ENCODE peak calls at places on chromosomes 13 and 19, in six cellular contexts. J, K, Z, A, N and V are unnamed samples.

GRCh38 chr13:40668335-40668734 is 1.9 kb upstream of the FOXO1 start:
- DNase-seq in J (no peak), K (peak; percentile 67), Z (no peak), A (peak; percentile 81), N (peak; percentile 61), V (peak; percentile 15)

GRCh38 chr13:30346159-30346788 is 38.9 kb upstream of the KATNAL1 start:
- DNase-seq in J (no peak), K (no peak), Z (peak; percentile 54), A (no peak), N (peak; percentile 72), V (peak; percentile 73)

GRCh38 chr13:99012539-99012938 is 34.7 kb upstream of the DOCK9 start:
- DNase-seq in J (no peak), K (no peak), Z (no peak), A (no peak), N (no peak), V (no peak)

GRCh38 chr19:15248648-15249559 is 16.7 kb upstream of the EPHX3 start:
- DNase-seq in J (no peak), K (peak; percentile 94), Z (peak; percentile 71), A (peak; percentile 88), N (no peak), V (no peak)

GRCh38 chr19:40270362-40271089 is 14.6 kb downstream of the AKT2 start:
- DNase-seq in J (peak; percentile 25), K (no peak), Z (no peak), A (no peak), N (no peak), V (no peak)

GRCh38 chr13:45936621-45937020 is 85.1 kb upstream of the SIAH3 start:
- DNase-seq in J (no peak), K (no peak), Z (no peak), A (no peak), N (no peak), V (no peak)

GRCh38 chr13:101383595-101383994 is 32.7 kb downstream of the NALCN start:
- DNase-seq in J (no peak), K (no peak), Z (no peak), A (no peak), N (no peak), V (no peak)

GRCh38 chr13:40152145-40152544 is 496.7 kb downstream of the COG6 start:
- DNase-seq in J (no peak), K (peak; percentile 43), Z (no peak), A (no peak), N (no peak), V (no peak)

GRCh38 chr13:65260938-65261880 is 1968.9 kb downstream of the PCDH9 start:
- DNase-seq in J (no peak), K (no peak), Z (no peak), A (no peak), N (no peak), V (no peak)

GRCh38 chr19:6739390-6739883 is at the start of gene TRIP10:
- DNase-seq in J (peak; percentile 93), K (peak; percentile 87), Z (peak; percentile 93), A (peak; percentile 91), N (peak; percentile 78), V (peak; percentile 73)

GRCh38 chr13:97174638-97175037 is 47.5 kb upstream of the MBNL2 start:
- DNase-seq in J (no peak), K (no peak), Z (no peak), A (no peak), N (no peak), V (no peak)

GRCh38 chr19:5291588-5292193 is 48.9 kb downstream of the PTPRS start:
- DNase-seq in J (no peak), K (no peak), Z (no peak), A (no peak), N (no peak), V (no peak)

GRCh38 chr19:10538204-10538603 is 5.5 kb upstream of the ATG4D start:
- DNase-seq in J (no peak), K (no peak), Z (no peak), A (no peak), N (no peak), V (no peak)

GRCh38 chr13:71799320-71799719 is 67.7 kb downstream of the DACH1 start:
- DNase-seq in J (no peak), K (no peak), Z (no peak), A (no peak), N (no peak), V (no peak)

GRCh38 chr19:5903502-5904301 is at the start of gene NDUFA11:
- DNase-seq in J (peak; percentile 99), K (peak; percentile 100), Z (peak; percentile 98), A (peak; percentile 100), N (peak; percentile 98), V (peak; percentile 96)

GRCh38 chr13:91747164-91747563 is 348.7 kb downstream of the GPC5 start:
- DNase-seq in J (no peak), K (no peak), Z (no peak), A (no peak), N (no peak), V (no peak)

GRCh38 chr13:83498486-83499190 is 383.6 kb downstream of the SLITRK1 start:
- DNase-seq in J (no peak), K (no peak), Z (no peak), A (no peak), N (no peak), V (no peak)

GRCh38 chr19:13979224-13979623 is 26.9 kb downstream of the RFX1 start:
- DNase-seq in J (no peak), K (no peak), Z (no peak), A (no peak), N (no peak), V (no peak)

GRCh38 chr19:13978306-13978705 is 26.0 kb downstream of the DCAF15 start:
- DNase-seq in J (peak; percentile 77), K (peak; percentile 89), Z (peak; percentile 82), A (peak; percentile 89), N (no peak), V (no peak)

GRCh38 chr19:13977803-13978202 is 25.5 kb downstream of the DCAF15 start:
- DNase-seq in J (no peak), K (no peak), Z (no peak), A (no peak), N (no peak), V (no peak)

GRCh38 chr19:13979686-13980085 is 26.4 kb downstream of the RFX1 start:
- DNase-seq in J (no peak), K (no peak), Z (no peak), A (no peak), N (no peak), V (no peak)

GRCh38 chr19:13978721-13979191 is 26.4 kb downstream of the DCAF15 start:
- DNase-seq in J (no peak), K (no peak), Z (no peak), A (no peak), N (peak; percentile 43), V (no peak)
- H3K4me1 ChIP-seq in J (no peaks in the 10 kb centered on the region), K (peaks cover 30% of the 10 kb centered on the region), Z (peaks cover 7% of the 10 kb centered on the region), A (no peaks in the 10 kb centered on the region), N (peaks cover 38% of the 10 kb centered on the region), V (no peaks in the 10 kb centered on the region)

DNA sequence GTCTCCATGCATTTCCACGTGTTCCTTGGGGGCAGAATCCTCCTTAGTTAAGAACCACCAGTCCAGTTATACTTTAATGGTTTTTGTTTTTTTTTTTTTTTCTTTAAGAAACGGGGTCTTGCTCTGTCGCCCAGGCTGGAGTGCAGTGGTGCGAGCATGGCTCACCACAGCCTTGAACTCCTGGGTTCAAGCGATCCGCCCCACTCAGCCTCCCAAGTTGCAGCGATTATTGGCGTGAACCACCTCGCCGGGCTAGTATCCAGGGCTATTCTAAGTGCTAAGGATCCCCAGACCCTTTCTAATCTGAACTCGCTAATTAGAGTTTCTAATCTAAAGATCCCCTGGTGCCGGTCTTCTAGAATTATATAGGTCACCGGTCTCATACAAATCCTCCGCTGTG is 9.6 kb downstream of the ABHD8 start:
- DNase-seq in J (no peak), K (no peak), Z (no peak), A (no peak), N (no peak), V (no peak)
- H3K4me3 ChIP-seq in J (no peak overlapping the region), K (no peak overlapping the region), Z (no peak overlapping the region), A (no peak overlapping the region), N (no peak overlapping the region), V (no peak overlapping the region)

GRCh38 chr13:33639158-33639557 is 178.8 kb upstream of the RFC3 start:
- DNase-seq in J (no peak), K (peak; percentile 66), Z (no peak), A (peak; percentile 68), N (no peak), V (no peak)

GRCh38 chr13:33637978-33638743 is 179.8 kb upstream of the RFC3 start:
- DNase-seq in J (no peak), K (no peak), Z (no peak), A (no peak), N (no peak), V (no peak)

GRCh38 chr13:33639640-33640080 is 178.3 kb upstream of the RFC3 start:
- DNase-seq in J (no peak), K (no peak), Z (no peak), A (no peak), N (no peak), V (no peak)

GRCh38 chr13:33642374-33643065 is 175.4 kb upstream of the RFC3 start:
- DNase-seq in J (peak; percentile 18), K (peak; percentile 62), Z (no peak), A (peak; percentile 65), N (no peak), V (no peak)

GRCh38 chr13:33640832-33641231 is 177.1 kb upstream of the RFC3 start:
- DNase-seq in J (no peak), K (no peak), Z (no peak), A (no peak), N (no peak), V (no peak)
- H3K4me1 ChIP-seq in J (peaks cover 10% of the 10 kb centered on the region), K (peaks cover 22% of the 10 kb centered on the region), Z (no peaks in the 10 kb centered on the region), A (no peaks in the 10 kb centered on the region), N (no peaks in the 10 kb centered on the region), V (no peaks in the 10 kb centered on the region)

GRCh38 chr19:17967258-17968051 is 548 bp downstream of the KCNN1 start:
- DNase-seq in J (no peak), K (no peak), Z (no peak), A (no peak), N (no peak), V (no peak)
- H3K4me3 ChIP-seq in J (no peak overlapping the region), K (no peak overlapping the region), Z (no peak overlapping the region), A (peak overlapping the region; percentile 29), N (no peak overlapping the region), V (no peak overlapping the region)